ENCODE peak calls at places on chromosome 11, in five cellular contexts. B is epithelial cell of esophagus, I is HEK293T, G is A549, V is lung. H is an unnamed sample.

GRCh38 chr11:68216171-68216938 is 3.3 kb upstream of the KMT5B start:
- DNase-seq in B (peak), G (no peak), V (no peak), I (no peak), H (no peak)

GRCh38 chr11:112320668-112321067 is 60.0 kb upstream of the PLET1 start:
- DNase-seq in B (peak), I (no peak), V (peak), G (no peak), H (no peak)

GRCh38 chr11:3824714-3825472 is 15.9 kb downstream of the RHOG start:
- DNase-seq in V (peak), G (peak), B (peak), I (peak), H (peak)

GRCh38 chr11:7571640-7572000 is 57.8 kb downstream of the PPFIBP2 start:
- DNase-seq in V (peak), G (peak), I (peak), B (peak), H (peak)

GRCh38 chr11:62295504-62295903 is 3.4 kb downstream of the SCGB1D4 start:
- DNase-seq in V (no peak), B (peak), G (no peak), I (no peak), H (peak)

GRCh38 chr11:111633756-111634362 is 31.6 kb downstream of the SIK2 start:
- DNase-seq in B (peak), V (no peak), I (no peak), G (no peak), H (no peak)

GRCh38 chr11:130769782-130770565 is 146.3 kb downstream of the SNX19 start:
- DNase-seq in B (no peak), V (no peak), I (no peak), G (no peak), H (no peak)

GRCh38 chr11:122979103-122979814 is 2.4 kb downstream of the BSX start:
- DNase-seq in B (no peak), I (no peak), V (no peak), G (no peak), H (no peak)

GRCh38 chr11:123473941-123474668 is 44.0 kb downstream of the GRAMD1B start:
- DNase-seq in V (no peak), G (peak), B (peak), I (no peak), H (no peak)

GRCh38 chr11:34345991-34346480 is 11.8 kb downstream of the ABTB2 start:
- DNase-seq in I (no peak), B (no peak), G (no peak), V (no peak), H (no peak)

GRCh38 chr11:73204711-73205121 is 13.4 kb upstream of the P2RY2 start:
- DNase-seq in B (no peak), I (no peak), G (no peak), V (peak), H (no peak)

GRCh38 chr11:45431301-45432018 is 145.3 kb upstream of the SYT13 start:
- DNase-seq in B (no peak), G (no peak), V (no peak), I (no peak), H (no peak)

GRCh38 chr11:80748207-80748606 is 1307.4 kb upstream of the TENM4 start:
- DNase-seq in B (peak), I (no peak), V (no peak), G (no peak), H (no peak)

GRCh38 chr11:117900720-117901440 is 24.4 kb upstream of the FXYD6 start:
- DNase-seq in G (no peak), I (no peak), B (peak), V (no peak), H (no peak)

GRCh38 chr11:1967641-1968225 is 20.6 kb downstream of the MRPL23 start:
- DNase-seq in I (no peak), V (no peak), B (no peak), G (no peak), H (no peak)

GRCh38 chr11:112196519-112197087 is 21.3 kb downstream of the BCO2 start:
- DNase-seq in G (no peak), I (no peak), B (no peak), V (no peak), H (no peak)

GRCh38 chr11:88250566-88251080 is 75.4 kb upstream of the RAB38 start:
- DNase-seq in I (no peak), G (no peak), B (no peak), V (no peak), H (no peak)

GRCh38 chr11:75639752-75640151 is 29.1 kb downstream of the MAP6 start:
- DNase-seq in I (no peak), V (peak), B (no peak), G (no peak), H (peak)

GRCh38 chr11:89347071-89347470 is 144.1 kb downstream of the NOX4 start:
- DNase-seq in V (no peak), B (peak), I (no peak), G (no peak), H (no peak)

GRCh38 chr11:126310229-126310991 is 6.5 kb downstream of the DCPS start:
- DNase-seq in B (peak), G (peak), V (peak), I (peak), H (peak)

H was measured in HAP-1.